ENCODE peak calls at places on chromosome 2, in five cellular contexts. One of them, this sample, is unnamed.

GRCh38 chr2:9852881-9853280 is 9.6 kb downstream of the TAF1B start:
- DNase-seq in aorta: no peak
- DNase-seq in activated CD4-positive, alpha-beta T cell treated with anti-CD3 and anti-CD28 coated beads, Interleukin-2, amount 10 ng/mL, durations not matched to agents 7 days and 5 days: no peak
- DNase-seq in prostate gland: no peak
- DNase-seq in posterior vena cava: no peak
- DNase-seq in this sample: no peak

GRCh38 chr2:234754126-234754525 is 197.7 kb upstream of the SH3BP4 start:
- DNase-seq in prostate gland: no peak
- DNase-seq in aorta: no peak
- DNase-seq in posterior vena cava: no peak
- DNase-seq in activated CD4-positive, alpha-beta T cell treated with anti-CD3 and anti-CD28 coated beads, Interleukin-2, amount 10 ng/mL, durations not matched to agents 7 days and 5 days: no peak
- DNase-seq in this sample: no peak

GRCh38 chr2:228102949-228103348 is 78.5 kb downstream of the SPHKAP start:
- DNase-seq in prostate gland: no peak
- DNase-seq in activated CD4-positive, alpha-beta T cell treated with anti-CD3 and anti-CD28 coated beads, Interleukin-2, amount 10 ng/mL, durations not matched to agents 7 days and 5 days: no peak
- DNase-seq in aorta: no peak
- DNase-seq in posterior vena cava: no peak
- DNase-seq in this sample: no peak

GRCh38 chr2:170770008-170770303 is 222 bp upstream of the ERICH2 start:
- DNase-seq in posterior vena cava: no peak
- DNase-seq in prostate gland: no peak
- DNase-seq in activated CD4-positive, alpha-beta T cell treated with anti-CD3 and anti-CD28 coated beads, Interleukin-2, amount 10 ng/mL, durations not matched to agents 7 days and 5 days: no peak
- DNase-seq in aorta: no peak
- DNase-seq in this sample: peak; percentile 48

GRCh38 chr2:64838817-64839216 is 150.4 kb upstream of the SLC1A4 start:
- DNase-seq in activated CD4-positive, alpha-beta T cell treated with anti-CD3 and anti-CD28 coated beads, Interleukin-2, amount 10 ng/mL, durations not matched to agents 7 days and 5 days: no peak
- DNase-seq in aorta: peak; percentile 79
- DNase-seq in prostate gland: no peak
- DNase-seq in posterior vena cava: peak; percentile 89
- DNase-seq in this sample: peak; percentile 72

GRCh38 chr2:207625014-207625755 is at the start of gene METTL21A:
- DNase-seq in activated CD4-positive, alpha-beta T cell treated with anti-CD3 and anti-CD28 coated beads, Interleukin-2, amount 10 ng/mL, durations not matched to agents 7 days and 5 days: peak; percentile 93
- DNase-seq in prostate gland: peak; percentile 83
- DNase-seq in posterior vena cava: peak; percentile 96
- DNase-seq in aorta: peak; percentile 90
- DNase-seq in this sample: peak; percentile 88

GRCh38 chr2:233853353-233853752 is 982 bp downstream of the HJURP start:
- DNase-seq in posterior vena cava: peak; percentile 31
- DNase-seq in aorta: no peak
- DNase-seq in prostate gland: no peak
- DNase-seq in activated CD4-positive, alpha-beta T cell treated with anti-CD3 and anti-CD28 coated beads, Interleukin-2, amount 10 ng/mL, durations not matched to agents 7 days and 5 days: no peak
- DNase-seq in this sample: no peak

GRCh38 chr2:158969717-158970521 is 1.5 kb downstream of the TANC1 start:
- DNase-seq in prostate gland: peak; percentile 54
- DNase-seq in aorta: peak; percentile 53
- DNase-seq in activated CD4-positive, alpha-beta T cell treated with anti-CD3 and anti-CD28 coated beads, Interleukin-2, amount 10 ng/mL, durations not matched to agents 7 days and 5 days: no peak
- DNase-seq in posterior vena cava: no peak
- DNase-seq in this sample: no peak

GRCh38 chr2:28135324-28135723 is 244.8 kb downstream of the BABAM2 start:
- DNase-seq in aorta: no peak
- DNase-seq in activated CD4-positive, alpha-beta T cell treated with anti-CD3 and anti-CD28 coated beads, Interleukin-2, amount 10 ng/mL, durations not matched to agents 7 days and 5 days: no peak
- DNase-seq in posterior vena cava: no peak
- DNase-seq in prostate gland: no peak
- DNase-seq in this sample: no peak

GRCh38 chr2:154960802-154961583 is 262.5 kb downstream of the KCNJ3 start:
- DNase-seq in prostate gland: no peak
- DNase-seq in aorta: no peak
- DNase-seq in posterior vena cava: no peak
- DNase-seq in activated CD4-positive, alpha-beta T cell treated with anti-CD3 and anti-CD28 coated beads, Interleukin-2, amount 10 ng/mL, durations not matched to agents 7 days and 5 days: no peak
- DNase-seq in this sample: no peak